ENCODE peak calls at places on chromosomes 13 and 19, in six cellular contexts. Y is right cardiac atrium; J is right lobe of liver; X is CD8-positive, alpha-beta T cell; S is thoracic aorta; B is upper lobe of right lung. N is an unnamed sample.

GRCh38 chr13:107251321-107251720 is 683.4 kb upstream of the ARGLU1 start:
- DNase-seq in Y (no peak), J (no peak), X (no peak), S (no peak), B (no peak), N (no peak)

GRCh38 chr19:35554076-35554475 is 8.7 kb downstream of the TMEM147 start:
- DNase-seq in Y (peak; percentile 12), J (no peak), X (no peak), S (no peak), B (no peak), N (no peak)

GRCh38 chr19:246551-246950 is 44.7 kb downstream of the PLPP2 start:
- DNase-seq in Y (peak; percentile 48), J (no peak), X (no peak), S (no peak), B (no peak), N (no peak)

GRCh38 chr13:23979361-23980159 is 82.3 kb upstream of the C1QTNF9B start:
- DNase-seq in Y (peak; percentile 95), J (peak; percentile 71), X (peak; percentile 7), S (peak; percentile 24), B (peak; percentile 82), N (peak; percentile 25)

GRCh38 chr19:1455336-1456120 is 5.6 kb downstream of the APC2 start:
- DNase-seq in Y (peak; percentile 77), J (no peak), X (no peak), S (peak; percentile 14), B (no peak), N (no peak)

GRCh38 chr13:108960006-108960405 is 330.6 kb downstream of the MYO16 start:
- DNase-seq in Y (no peak), J (no peak), X (no peak), S (no peak), B (no peak), N (no peak)

GRCh38 chr13:93270769-93271753 is 44.5 kb downstream of the GPC6 start:
- DNase-seq in Y (no peak), J (no peak), X (no peak), S (no peak), B (no peak), N (no peak)

GRCh38 chr19:19751846-19752245 is 18.9 kb upstream of the ZNF14 start:
- DNase-seq in Y (no peak), J (no peak), X (no peak), S (no peak), B (no peak), N (no peak)

GRCh38 chr19:31099470-31100190 is 249.6 kb downstream of the TSHZ3 start:
- DNase-seq in Y (no peak), J (no peak), X (no peak), S (no peak), B (no peak), N (no peak)

GRCh38 chr13:110329258-110329657 is 22.2 kb downstream of the COL4A2 start:
- DNase-seq in Y (no peak), J (no peak), X (no peak), S (no peak), B (no peak), N (no peak)

GRCh38 chr13:38350114-38350617 is 515 bp downstream of the UFM1 start:
- DNase-seq in Y (peak; percentile 72), J (peak; percentile 70), X (peak; percentile 7), S (peak; percentile 32), B (peak; percentile 88), N (peak; percentile 19)

GRCh38 chr19:3483226-3483628 is at the start of gene SMIM44:
- DNase-seq in Y (no peak), J (no peak), X (no peak), S (no peak), B (no peak), N (no peak)

GRCh38 chr19:21698215-21698614 is 69.2 kb downstream of the ZNF100 start:
- DNase-seq in Y (no peak), J (no peak), X (no peak), S (no peak), B (no peak), N (no peak)

GRCh38 chr19:11651062-11651461 is 53.8 kb downstream of the ZNF627 start:
- DNase-seq in Y (no peak), J (no peak), X (no peak), S (no peak), B (no peak), N (no peak)

GRCh38 chr19:873084-874019 is 13.9 kb downstream of the CFD start:
- DNase-seq in Y (no peak), J (no peak), X (peak; percentile 71), S (no peak), B (peak; percentile 81), N (no peak)

GRCh38 chr13:38334845-38335244 is 14.8 kb upstream of the UFM1 start:
- DNase-seq in Y (no peak), J (no peak), X (no peak), S (no peak), B (no peak), N (no peak)

GRCh38 chr13:109816112-109816978 is 30.0 kb upstream of the IRS2 start:
- DNase-seq in Y (no peak), J (peak; percentile 83), X (no peak), S (no peak), B (no peak), N (no peak)

GRCh38 chr19:44749318-44749717 is 810 bp downstream of the BCL3 start:
- DNase-seq in Y (no peak), J (no peak), X (no peak), S (no peak), B (no peak), N (no peak)

GRCh38 chr13:27349458-27349857 is 75.0 kb upstream of the GTF3A start:
- DNase-seq in Y (no peak), J (no peak), X (no peak), S (no peak), B (no peak), N (no peak)

GRCh38 chr13:99464441-99464949 is 36.8 kb upstream of the TM9SF2 start:
- DNase-seq in Y (no peak), J (no peak), X (no peak), S (no peak), B (no peak), N (no peak)
- H3K4me3 ChIP-seq in Y (no peak overlapping the region), J (no peak overlapping the region), X (no peak overlapping the region), S (no peak overlapping the region), B (no peak overlapping the region), N (no peak overlapping the region)

DNA sequence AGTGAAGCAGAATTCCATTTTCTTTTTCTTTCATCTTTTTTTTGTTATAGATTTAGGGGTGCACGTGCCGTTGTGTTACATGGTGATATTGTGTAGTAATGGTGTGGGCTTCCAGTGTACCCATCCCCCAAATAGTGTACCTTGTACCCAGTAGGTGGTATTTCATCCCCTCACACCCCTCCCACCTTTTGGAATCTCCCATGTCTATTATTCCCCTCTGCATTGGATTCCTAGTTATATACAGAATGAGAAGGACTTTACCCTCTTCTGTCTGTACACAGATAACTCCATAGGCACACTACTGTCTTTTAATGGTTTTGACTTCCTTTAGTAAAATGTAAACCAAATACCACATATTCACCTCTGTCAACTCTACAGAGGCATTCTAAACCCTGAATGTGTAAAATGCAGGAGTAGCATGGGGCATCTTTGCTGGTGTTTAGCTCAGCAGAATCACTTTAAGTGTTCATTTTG is 28.0 kb downstream of the FRY start:
- DNase-seq in Y (no peak), J (no peak), X (no peak), S (no peak), B (no peak), N (no peak)
- H3K27me3 ChIP-seq in Y (no peaks in the 10 kb centered on the region), J (no peaks in the 10 kb centered on the region), X (no peaks in the 10 kb centered on the region), S (no peaks in the 10 kb centered on the region), B (no peaks in the 10 kb centered on the region), N (no peaks in the 10 kb centered on the region)

GRCh38 chr13:102847272-102848234 is 1.7 kb downstream of the ERCC5 start:
- DNase-seq in Y (no peak), J (no peak), X (no peak), S (no peak), B (no peak), N (no peak)

GRCh38 chr13:102848956-102849355 is 3.1 kb downstream of the ERCC5 start:
- DNase-seq in Y (no peak), J (no peak), X (no peak), S (no peak), B (no peak), N (no peak)

GRCh38 chr13:102856603-102857002 is 10.8 kb downstream of the ERCC5 start:
- DNase-seq in Y (peak; percentile 66), J (peak; percentile 57), X (no peak), S (no peak), B (peak; percentile 67), N (no peak)

GRCh38 chr13:102854675-102855074 is 8.8 kb downstream of the ERCC5 start:
- DNase-seq in Y (no peak), J (no peak), X (no peak), S (no peak), B (no peak), N (no peak)

DNA sequence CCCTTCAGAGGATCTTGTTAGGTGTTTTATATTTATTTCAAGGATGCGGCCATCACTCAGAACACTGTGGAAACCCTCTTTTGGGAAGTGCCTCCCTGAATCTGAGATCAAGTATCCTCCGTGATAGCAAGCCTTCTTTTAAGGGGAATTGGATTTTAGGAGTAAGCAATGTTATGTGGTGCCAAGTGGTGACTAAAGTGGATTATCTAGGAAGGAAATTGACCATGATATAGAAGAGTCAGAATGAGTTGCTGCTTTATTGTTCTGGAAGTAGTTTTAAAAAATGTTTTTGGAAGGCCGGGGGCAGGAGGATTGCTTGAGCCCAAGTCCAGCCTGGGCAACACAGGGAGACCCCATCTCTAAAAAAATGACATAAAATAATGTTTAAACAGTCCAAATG is 6.7 kb downstream of the ERCC5 start:
- DNase-seq in Y (no peak), J (no peak), X (no peak), S (no peak), B (no peak), N (no peak)
- H3K4me3 ChIP-seq in Y (no peak overlapping the region), J (no peak overlapping the region), X (no peak overlapping the region), S (no peak overlapping the region), B (no peak overlapping the region), N (no peak overlapping the region)

DNA sequence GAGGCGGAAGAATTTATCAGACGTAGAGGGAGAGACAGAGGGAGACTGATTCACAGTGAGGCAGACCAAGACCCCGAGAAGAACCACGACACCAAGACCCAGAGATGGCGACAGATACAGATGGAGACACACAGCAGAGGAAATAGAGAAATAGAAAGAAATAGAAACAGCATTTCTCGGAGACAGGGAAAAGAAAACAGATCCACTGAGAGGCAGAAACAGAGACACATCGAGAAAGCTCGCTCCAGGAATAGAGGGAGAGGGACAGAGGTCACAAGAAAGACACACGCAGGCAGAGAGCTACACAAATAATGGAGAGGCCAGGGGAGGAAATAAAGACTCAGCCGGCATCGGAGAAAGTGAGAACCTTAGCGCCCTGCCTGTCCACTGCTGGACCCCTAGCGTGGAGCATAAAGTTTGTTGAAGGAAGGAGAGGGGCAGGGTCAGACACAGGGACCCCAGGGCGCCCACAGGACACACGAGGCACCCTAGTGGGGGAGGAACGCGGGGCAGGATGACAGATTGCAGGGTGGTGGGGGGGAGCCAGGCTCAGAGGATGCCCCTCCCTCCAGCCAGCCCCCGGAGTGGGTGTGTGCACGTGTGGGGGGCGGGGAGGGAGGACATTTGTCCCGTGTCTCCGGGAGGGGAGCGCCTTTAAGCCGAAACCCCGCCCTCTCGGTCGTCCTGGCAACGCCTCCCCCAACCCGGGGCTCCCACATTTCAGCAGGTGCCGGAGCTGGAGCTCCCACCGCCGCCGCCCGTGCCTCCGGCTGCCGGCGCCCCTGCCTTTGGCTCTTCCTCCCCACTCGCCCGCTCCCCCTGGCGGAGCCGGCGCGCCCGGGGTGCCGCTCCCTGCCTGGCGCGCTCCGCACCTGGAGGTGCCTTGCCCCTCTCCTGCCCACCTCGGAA is at the start of gene PRKCG:
- DNase-seq in Y (peak; percentile 74), J (peak; percentile 49), X (peak; percentile 53), S (no peak), B (peak; percentile 74), N (no peak)
- H3K27me3 ChIP-seq in Y (no peaks in the 10 kb centered on the region), J (no peaks in the 10 kb centered on the region), X (peaks cover 36% of the 10 kb centered on the region), S (peaks cover 7% of the 10 kb centered on the region), B (peaks cover 42% of the 10 kb centered on the region), N (peaks cover 45% of the 10 kb centered on the region)